ENCODE peak calls at places on chromosome 10, in eight cellular contexts. One of them, this sample, is unnamed.

GRCh38 chr10:54797636-54798395 is 3.2 kb downstream of the PCDH15 start:
- DNase-seq in nephron progenitor cell: no peak
- DNase-seq in spleen: no peak
- DNase-seq in testis: no peak
- DNase-seq in GM13976: no peak
- DNase-seq in GM20000: no peak
- DNase-seq in GM06990: no peak
- DNase-seq in lower lobe of right lung: no peak
- DNase-seq in this sample: no peak

GRCh38 chr10:25047902-25048301 is 31.5 kb downstream of the THNSL1 start:
- DNase-seq in lower lobe of right lung: no peak
- DNase-seq in nephron progenitor cell: no peak
- DNase-seq in testis: peak; percentile 53
- DNase-seq in GM20000: no peak
- DNase-seq in GM13976: no peak
- DNase-seq in GM06990: no peak
- DNase-seq in spleen: no peak
- DNase-seq in this sample: no peak

GRCh38 chr10:114239117-114239993 is at the start of gene VWA2:
- DNase-seq in lower lobe of right lung: peak; percentile 76
- DNase-seq in nephron progenitor cell: peak; percentile 71
- DNase-seq in GM20000: no peak
- DNase-seq in testis: peak; percentile 28
- DNase-seq in GM13976: peak; percentile 59
- DNase-seq in GM06990: peak; percentile 46
- DNase-seq in spleen: peak; percentile 82
- DNase-seq in this sample: peak; percentile 47

GRCh38 chr10:104324931-104325330 is 13.3 kb downstream of the ITPRIP start:
- DNase-seq in GM20000: no peak
- DNase-seq in GM06990: no peak
- DNase-seq in GM13976: no peak
- DNase-seq in lower lobe of right lung: no peak
- DNase-seq in spleen: peak; percentile 58
- DNase-seq in nephron progenitor cell: no peak
- DNase-seq in testis: no peak
- DNase-seq in this sample: no peak

GRCh38 chr10:114576132-114576487 is 82.0 kb downstream of the ABLIM1 start:
- DNase-seq in GM13976: no peak
- DNase-seq in lower lobe of right lung: no peak
- DNase-seq in GM06990: no peak
- DNase-seq in nephron progenitor cell: no peak
- DNase-seq in GM20000: no peak
- DNase-seq in testis: no peak
- DNase-seq in spleen: no peak
- DNase-seq in this sample: no peak

GRCh38 chr10:52198540-52198939 is 115.5 kb upstream of the DKK1 start:
- DNase-seq in testis: no peak
- DNase-seq in GM13976: no peak
- DNase-seq in GM20000: no peak
- DNase-seq in spleen: no peak
- DNase-seq in lower lobe of right lung: no peak
- DNase-seq in nephron progenitor cell: no peak
- DNase-seq in GM06990: no peak
- DNase-seq in this sample: no peak

GRCh38 chr10:42885491-42886270 is 103.1 kb downstream of the BMS1 start:
- DNase-seq in testis: no peak
- DNase-seq in spleen: no peak
- DNase-seq in nephron progenitor cell: no peak
- DNase-seq in GM13976: no peak
- DNase-seq in GM06990: no peak
- DNase-seq in lower lobe of right lung: no peak
- DNase-seq in GM20000: no peak
- DNase-seq in this sample: no peak

GRCh38 chr10:59748834-59749233 is 4.4 kb downstream of the MRLN start:
- DNase-seq in GM06990: peak; percentile 3
- DNase-seq in GM20000: peak; percentile 17
- DNase-seq in spleen: no peak
- DNase-seq in GM13976: no peak
- DNase-seq in lower lobe of right lung: no peak
- DNase-seq in nephron progenitor cell: no peak
- DNase-seq in testis: no peak
- DNase-seq in this sample: no peak

GRCh38 chr10:59018977-59019376 is 157.5 kb upstream of the PHYHIPL start:
- DNase-seq in GM20000: no peak
- DNase-seq in spleen: no peak
- DNase-seq in GM13976: no peak
- DNase-seq in nephron progenitor cell: no peak
- DNase-seq in testis: no peak
- DNase-seq in GM06990: no peak
- DNase-seq in lower lobe of right lung: no peak
- DNase-seq in this sample: no peak

GRCh38 chr10:4151466-4151865 is 366.5 kb upstream of the KLF6 start:
- DNase-seq in lower lobe of right lung: no peak
- DNase-seq in GM13976: no peak
- DNase-seq in spleen: no peak
- DNase-seq in GM06990: no peak
- DNase-seq in testis: peak; percentile 24
- DNase-seq in nephron progenitor cell: no peak
- DNase-seq in GM20000: no peak
- DNase-seq in this sample: no peak

GRCh38 chr10:11236234-11236633 is 218.6 kb downstream of the CELF2 start:
- DNase-seq in GM06990: peak; percentile 38
- DNase-seq in nephron progenitor cell: no peak
- DNase-seq in spleen: no peak
- DNase-seq in testis: no peak
- DNase-seq in lower lobe of right lung: no peak
- DNase-seq in GM20000: no peak
- DNase-seq in GM13976: no peak
- DNase-seq in this sample: no peak

GRCh38 chr10:77575271-77576006 is 62.2 kb downstream of the KCNMA1 start:
- DNase-seq in GM20000: no peak
- DNase-seq in GM06990: no peak
- DNase-seq in spleen: no peak
- DNase-seq in GM13976: no peak
- DNase-seq in lower lobe of right lung: no peak
- DNase-seq in testis: no peak
- DNase-seq in nephron progenitor cell: no peak
- DNase-seq in this sample: no peak

GRCh38 chr10:77576007-77576367 is 61.6 kb downstream of the KCNMA1 start:
- DNase-seq in GM13976: no peak
- DNase-seq in nephron progenitor cell: no peak
- DNase-seq in GM20000: no peak
- DNase-seq in GM06990: no peak
- DNase-seq in lower lobe of right lung: no peak
- DNase-seq in testis: no peak
- DNase-seq in spleen: no peak
- DNase-seq in this sample: no peak

GRCh38 chr10:77571490-77571889 is 66.1 kb downstream of the KCNMA1 start:
- DNase-seq in lower lobe of right lung: no peak
- DNase-seq in spleen: no peak
- DNase-seq in GM06990: no peak
- DNase-seq in GM20000: no peak
- DNase-seq in nephron progenitor cell: no peak
- DNase-seq in testis: no peak
- DNase-seq in GM13976: no peak
- DNase-seq in this sample: no peak

GRCh38 chr10:77576633-77577032 is 61.0 kb downstream of the KCNMA1 start:
- DNase-seq in GM06990: no peak
- DNase-seq in testis: no peak
- DNase-seq in spleen: no peak
- DNase-seq in lower lobe of right lung: no peak
- DNase-seq in nephron progenitor cell: no peak
- DNase-seq in GM13976: no peak
- DNase-seq in GM20000: no peak
- DNase-seq in this sample: no peak

GRCh38 chr10:77574436-77574835 is 63.2 kb downstream of the KCNMA1 start:
- DNase-seq in GM06990: no peak
- DNase-seq in spleen: no peak
- DNase-seq in nephron progenitor cell: no peak
- DNase-seq in testis: no peak
- DNase-seq in lower lobe of right lung: no peak
- DNase-seq in GM13976: no peak
- DNase-seq in GM20000: no peak
- DNase-seq in this sample: no peak
- TF ChIP-seq CTCF in GM06990: no peak
- TF ChIP-seq CTCF in spleen: no peak
- TF ChIP-seq CTCF in nephron progenitor cell: no peak
- TF ChIP-seq CTCF in testis: no peak
- TF ChIP-seq CTCF in lower lobe of right lung: no peak
- TF ChIP-seq CTCF in GM13976: no peak
- TF ChIP-seq CTCF in GM20000: no peak
- TF ChIP-seq CTCF in this sample: no peak

GRCh38 chr10:96747734-96748550 is 27.6 kb upstream of the PIK3AP1 start:
- DNase-seq in spleen: no peak
- DNase-seq in GM20000: peak; percentile 70
- DNase-seq in GM06990: peak; percentile 85
- DNase-seq in lower lobe of right lung: no peak
- DNase-seq in GM13976: peak; percentile 72
- DNase-seq in nephron progenitor cell: no peak
- DNase-seq in testis: no peak
- DNase-seq in this sample: peak; percentile 77

GRCh38 chr10:96745950-96746349 is 25.6 kb upstream of the PIK3AP1 start:
- DNase-seq in GM20000: no peak
- DNase-seq in GM13976: no peak
- DNase-seq in testis: no peak
- DNase-seq in GM06990: no peak
- DNase-seq in lower lobe of right lung: no peak
- DNase-seq in nephron progenitor cell: no peak
- DNase-seq in spleen: no peak
- DNase-seq in this sample: no peak

GRCh38 chr10:96740579-96741281 is 20.4 kb upstream of the PIK3AP1 start:
- DNase-seq in GM20000: no peak
- DNase-seq in GM06990: no peak
- DNase-seq in lower lobe of right lung: peak; percentile 87
- DNase-seq in spleen: peak; percentile 94
- DNase-seq in GM13976: no peak
- DNase-seq in nephron progenitor cell: no peak
- DNase-seq in testis: peak; percentile 37
- DNase-seq in this sample: no peak

GRCh38 chr10:96746503-96746902 is 26.2 kb upstream of the PIK3AP1 start:
- DNase-seq in lower lobe of right lung: no peak
- DNase-seq in GM20000: no peak
- DNase-seq in GM06990: no peak
- DNase-seq in nephron progenitor cell: no peak
- DNase-seq in testis: no peak
- DNase-seq in spleen: no peak
- DNase-seq in GM13976: no peak
- DNase-seq in this sample: no peak

GRCh38 chr10:96743988-96744585 is 23.8 kb upstream of the PIK3AP1 start:
- DNase-seq in GM06990: no peak
- DNase-seq in GM13976: no peak
- DNase-seq in testis: no peak
- DNase-seq in spleen: no peak
- DNase-seq in nephron progenitor cell: no peak
- DNase-seq in lower lobe of right lung: no peak
- DNase-seq in GM20000: no peak
- DNase-seq in this sample: no peak
- TF ChIP-seq CTCF in GM06990: peak; percentile 33
- TF ChIP-seq CTCF in GM13976: peak; percentile 38
- TF ChIP-seq CTCF in testis: no peak
- TF ChIP-seq CTCF in spleen: no peak
- TF ChIP-seq CTCF in nephron progenitor cell: no peak
- TF ChIP-seq CTCF in lower lobe of right lung: peak; percentile 17
- TF ChIP-seq CTCF in GM20000: peak; percentile 25
- TF ChIP-seq CTCF in this sample: peak; percentile 54

GRCh38 chr10:108911814-108912541 is 1011.3 kb downstream of the XPNPEP1 start:
- DNase-seq in GM06990: no peak
- DNase-seq in GM20000: peak; percentile 28
- DNase-seq in spleen: no peak
- DNase-seq in GM13976: peak; percentile 33
- DNase-seq in lower lobe of right lung: peak; percentile 48
- DNase-seq in nephron progenitor cell: peak; percentile 90
- DNase-seq in testis: peak; percentile 86
- DNase-seq in this sample: peak; percentile 26
- TF ChIP-seq CTCF in GM06990: peak; percentile 7
- TF ChIP-seq CTCF in GM20000: no peak
- TF ChIP-seq CTCF in spleen: no peak
- TF ChIP-seq CTCF in GM13976: peak; percentile 28
- TF ChIP-seq CTCF in lower lobe of right lung: peak; percentile 32
- TF ChIP-seq CTCF in nephron progenitor cell: peak; percentile 49
- TF ChIP-seq CTCF in testis: peak; percentile 44
- TF ChIP-seq CTCF in this sample: peak; percentile 63

GRCh38 chr10:73774637-73775036 is 7.2 kb upstream of the CHCHD1 start:
- DNase-seq in spleen: no peak
- DNase-seq in testis: no peak
- DNase-seq in GM13976: no peak
- DNase-seq in lower lobe of right lung: no peak
- DNase-seq in GM06990: no peak
- DNase-seq in nephron progenitor cell: no peak
- DNase-seq in GM20000: peak; percentile 40
- DNase-seq in this sample: no peak

GRCh38 chr10:73773152-73773879 is 8.5 kb upstream of the CHCHD1 start:
- DNase-seq in testis: no peak
- DNase-seq in lower lobe of right lung: no peak
- DNase-seq in GM06990: no peak
- DNase-seq in nephron progenitor cell: no peak
- DNase-seq in GM20000: peak; percentile 28
- DNase-seq in GM13976: no peak
- DNase-seq in spleen: no peak
- DNase-seq in this sample: no peak

GRCh38 chr10:73769396-73769795 is 12.5 kb upstream of the CHCHD1 start:
- DNase-seq in GM06990: no peak
- DNase-seq in GM20000: no peak
- DNase-seq in GM13976: no peak
- DNase-seq in nephron progenitor cell: no peak
- DNase-seq in lower lobe of right lung: no peak
- DNase-seq in spleen: no peak
- DNase-seq in testis: no peak
- DNase-seq in this sample: no peak

GRCh38 chr10:73771722-73772279 is 10.0 kb upstream of the CHCHD1 start:
- DNase-seq in GM13976: peak; percentile 89
- DNase-seq in GM20000: peak; percentile 88
- DNase-seq in nephron progenitor cell: peak; percentile 91
- DNase-seq in spleen: peak; percentile 81
- DNase-seq in testis: peak; percentile 93
- DNase-seq in GM06990: no peak
- DNase-seq in lower lobe of right lung: peak; percentile 94
- DNase-seq in this sample: peak; percentile 87

DNA sequence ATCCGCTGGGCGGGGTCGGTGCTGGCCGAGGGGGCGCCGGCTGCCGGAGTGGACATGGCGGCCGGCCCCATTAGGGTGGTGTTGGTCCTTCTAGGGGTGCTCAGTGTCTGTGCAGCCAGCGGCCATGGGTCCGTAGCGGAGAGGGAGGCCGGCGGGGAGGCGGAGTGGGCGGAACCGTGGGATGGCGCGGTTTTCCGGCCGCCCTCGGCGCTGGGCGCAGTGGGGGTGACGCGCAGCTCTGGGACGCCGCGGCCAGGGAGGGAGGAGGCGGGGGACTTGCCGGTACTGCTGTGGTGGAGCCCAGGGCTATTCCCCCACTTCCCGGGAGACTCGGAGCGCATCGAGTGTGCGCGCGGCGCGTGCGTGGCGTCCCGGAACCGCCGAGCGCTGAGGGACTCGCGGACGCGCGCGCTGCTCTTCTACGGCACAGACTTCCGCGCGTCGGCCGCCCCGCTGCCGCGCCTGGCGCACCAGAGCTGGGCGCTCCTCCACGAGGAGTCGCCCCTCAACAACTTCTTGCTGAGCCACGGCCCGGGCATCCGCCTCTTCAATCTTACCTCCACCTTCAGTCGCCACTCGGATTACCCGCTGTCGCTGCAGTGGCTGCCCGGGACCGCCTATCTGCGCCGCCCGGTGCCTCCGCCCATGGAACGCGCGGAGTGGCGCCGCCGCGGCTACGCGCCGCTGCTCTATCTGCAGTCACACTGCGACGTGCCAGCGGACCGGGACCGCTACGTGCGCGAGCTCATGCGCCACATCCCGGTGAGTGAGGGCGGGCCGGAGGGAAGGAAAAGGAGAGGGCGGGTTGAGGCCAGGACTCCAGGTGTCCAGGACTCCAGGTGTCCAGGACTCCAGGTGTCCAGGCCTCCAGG is 9.3 kb upstream of the CHCHD1 start:
- DNase-seq in GM06990: peak; percentile 91
- DNase-seq in testis: peak; percentile 80
- DNase-seq in GM20000: peak; percentile 89
- DNase-seq in lower lobe of right lung: peak; percentile 91
- DNase-seq in GM13976: peak; percentile 87
- DNase-seq in nephron progenitor cell: peak; percentile 76
- DNase-seq in spleen: peak; percentile 96
- DNase-seq in this sample: peak; percentile 82
- TF ChIP-seq CTCF in GM06990: peak; percentile 22
- TF ChIP-seq CTCF in testis: no peak
- TF ChIP-seq CTCF in GM20000: no peak
- TF ChIP-seq CTCF in lower lobe of right lung: no peak
- TF ChIP-seq CTCF in GM13976: no peak
- TF ChIP-seq CTCF in nephron progenitor cell: no peak
- TF ChIP-seq CTCF in spleen: no peak
- TF ChIP-seq CTCF in this sample: no peak

This sample was measured in GM10248.